ENCODE peak calls at places on chromosomes 12 and 14, in nine cellular contexts. B, C, E, N, L, K, W, X and D are unnamed samples.

GRCh38 chr12:22250762-22251161 is 83.7 kb downstream of the ST8SIA1 start:
- DNase-seq in B (no peak), C (no peak), E (no peak), N (no peak), L (no peak), K (no peak), W (no peak), X (no peak), D (no peak)

GRCh38 chr12:12156116-12156515 is 85.4 kb downstream of the BCL2L14 start:
- DNase-seq in B (no peak), C (no peak), E (no peak), N (no peak), L (no peak), K (no peak), W (no peak), X (no peak), D (no peak)

GRCh38 chr12:109863961-109864712 is 16.2 kb downstream of the GLTP start:
- DNase-seq in B (peak), C (no peak), E (no peak), N (peak), L (no peak), K (no peak), W (peak), X (no peak), D (no peak)

GRCh38 chr14:92441751-92442477 is 71.7 kb upstream of the RIN3 start:
- DNase-seq in B (no peak), C (no peak), E (no peak), N (no peak), L (no peak), K (no peak), W (no peak), X (no peak), D (no peak)

GRCh38 chr12:47811581-47812484 is 7.9 kb downstream of the HDAC7 start:
- DNase-seq in B (peak), C (no peak), E (no peak), N (no peak), L (peak), K (no peak), W (peak), X (no peak), D (peak)

GRCh38 chr12:11653215-11653753 is 3.8 kb downstream of the ETV6 start:
- DNase-seq in B (peak), C (no peak), E (no peak), N (no peak), L (no peak), K (no peak), W (no peak), X (no peak), D (peak)

GRCh38 chr14:73666583-73666982 is 21.8 kb downstream of the DNAL1 start:
- DNase-seq in B (no peak), C (no peak), E (no peak), N (no peak), L (no peak), K (no peak), W (no peak), X (no peak), D (no peak)

GRCh38 chr14:103735022-103735421 is 19.4 kb downstream of the ZFYVE21 start:
- DNase-seq in B (no peak), C (no peak), E (no peak), N (peak), L (no peak), K (no peak), W (no peak), X (no peak), D (no peak)

GRCh38 chr12:55188974-55189556 is 31.8 kb upstream of the OR10A7 start:
- DNase-seq in B (peak), C (peak), E (no peak), N (no peak), L (peak), K (peak), W (no peak), X (no peak), D (no peak)

GRCh38 chr12:43336962-43337555 is 214.9 kb downstream of the ADAMTS20 start:
- DNase-seq in B (peak), C (no peak), E (no peak), N (no peak), L (no peak), K (no peak), W (no peak), X (no peak), D (no peak)

GRCh38 chr12:26435005-26435404 is 239.6 kb downstream of the SSPN start:
- DNase-seq in B (no peak), C (no peak), E (no peak), N (no peak), L (no peak), K (no peak), W (no peak), X (no peak), D (no peak)

GRCh38 chr12:47067176-47067575 is 12.2 kb upstream of the PCED1B start:
- DNase-seq in B (no peak), C (no peak), E (no peak), N (no peak), L (no peak), K (no peak), W (no peak), X (no peak), D (no peak)

GRCh38 chr12:9820281-9820930 is 6.9 kb upstream of the KLRF1 start:
- DNase-seq in B (no peak), C (no peak), E (no peak), N (no peak), L (no peak), K (no peak), W (no peak), X (no peak), D (no peak)

GRCh38 chr14:33617154-33617553 is 333.7 kb downstream of the EGLN3 start:
- DNase-seq in B (peak), C (no peak), E (no peak), N (no peak), L (no peak), K (peak), W (no peak), X (no peak), D (no peak)

GRCh38 chr12:107322063-107322462 is 228.7 kb upstream of the CRY1 start:
- DNase-seq in B (no peak), C (no peak), E (no peak), N (no peak), L (no peak), K (no peak), W (no peak), X (no peak), D (no peak)

GRCh38 chr12:12716151-12716844 is 870 bp upstream of the CDKN1B start:
- DNase-seq in B (no peak), C (no peak), E (no peak), N (no peak), L (peak), K (no peak), W (no peak), X (no peak), D (no peak)

GRCh38 chr12:92061061-92061460 is 84.6 kb downstream of the BTG1 start:
- DNase-seq in B (no peak), C (no peak), E (no peak), N (no peak), L (no peak), K (no peak), W (no peak), X (no peak), D (no peak)

GRCh38 chr14:60051690-60052324 is 39.9 kb upstream of the PCNX4 start:
- DNase-seq in B (no peak), C (peak), E (no peak), N (no peak), L (no peak), K (no peak), W (no peak), X (no peak), D (no peak)

GRCh38 chr12:79331870-79332269 is 358.9 kb downstream of the PAWR start:
- DNase-seq in B (no peak), C (no peak), E (no peak), N (no peak), L (no peak), K (peak), W (no peak), X (no peak), D (no peak)

GRCh38 chr14:21072781-21073339 is 2.8 kb downstream of the ARHGEF40 start:
- DNase-seq in B (no peak), C (no peak), E (no peak), N (no peak), L (no peak), K (no peak), W (peak), X (no peak), D (peak)

GRCh38 chr14:104202259-104203070 is 64.1 kb downstream of the KIF26A start:
- DNase-seq in B (no peak), C (no peak), E (no peak), N (no peak), L (no peak), K (no peak), W (no peak), X (no peak), D (peak)

GRCh38 chr14:99654235-99655000 is 9.5 kb downstream of the HHIPL1 start:
- DNase-seq in B (no peak), C (peak), E (no peak), N (no peak), L (peak), K (no peak), W (peak), X (no peak), D (peak)

GRCh38 chr12:79151956-79152355 is 287.4 kb downstream of the SYT1 start:
- DNase-seq in B (peak), C (no peak), E (no peak), N (no peak), L (no peak), K (peak), W (no peak), X (no peak), D (no peak)

GRCh38 chr12:67052981-67053380 is 216.2 kb upstream of the CAND1 start:
- DNase-seq in B (peak), C (no peak), E (no peak), N (no peak), L (no peak), K (no peak), W (no peak), X (no peak), D (no peak)

GRCh38 chr12:125056306-125056705 is 8.9 kb upstream of the AACS start:
- DNase-seq in B (no peak), C (no peak), E (no peak), N (no peak), L (no peak), K (no peak), W (no peak), X (no peak), D (no peak)

GRCh38 chr12:49795654-49796105 is 32.5 kb downstream of the NCKAP5L start:
- DNase-seq in B (no peak), C (no peak), E (no peak), N (no peak), L (no peak), K (no peak), W (no peak), X (no peak), D (no peak)

GRCh38 chr14:59150990-59151389 is 37.5 kb upstream of the DAAM1 start:
- DNase-seq in B (no peak), C (no peak), E (no peak), N (no peak), L (no peak), K (no peak), W (no peak), X (no peak), D (no peak)

GRCh38 chr12:104012331-104012730 is 37.7 kb downstream of the GLT8D2 start:
- DNase-seq in B (no peak), C (no peak), E (no peak), N (no peak), L (no peak), K (no peak), W (no peak), X (no peak), D (no peak)

GRCh38 chr12:118528625-118529024 is 152.3 kb downstream of the SUDS3 start:
- DNase-seq in B (no peak), C (no peak), E (no peak), N (no peak), L (no peak), K (no peak), W (no peak), X (no peak), D (no peak)

GRCh38 chr12:26453246-26453645 is 257.9 kb downstream of the SSPN start:
- DNase-seq in B (no peak), C (no peak), E (no peak), N (no peak), L (no peak), K (no peak), W (no peak), X (no peak), D (no peak)

GRCh38 chr12:100554608-100555077 is 18.8 kb upstream of the GAS2L3 start:
- DNase-seq in B (peak), C (peak), E (no peak), N (no peak), L (peak), K (peak), W (no peak), X (no peak), D (peak)

GRCh38 chr14:69637503-69638030 is 26.2 kb downstream of the SUSD6 start:
- DNase-seq in B (no peak), C (no peak), E (no peak), N (no peak), L (peak), K (no peak), W (peak), X (no peak), D (peak)